ENCODE peak calls at places on chromosomes 12 and 14, in ten cellular contexts. L is CD8-positive, alpha-beta T cell; R is activated CD4-positive, CD25-positive, alpha-beta regulatory T cell; F is progenitor cell of endocrine pancreas; W is stimulated activated naive CD8-positive, alpha-beta T cell treated with anti-CD3 and anti-CD28 coated beads, Interleukin-15, Interleukin-2, amounts not matched to agents 100 U/mL and 50 U/mL, for 24 hours; N is stimulated activated CD8-positive, alpha-beta memory T cell treated with anti-CD3 and anti-CD28 coated beads, Interleukin-7, amount 100 ng/mL, for 24 hours; K is cardiac muscle cell; A is stimulated activated CD4-positive, alpha-beta T cell treated with anti-CD3 and anti-CD28 coated beads, Interleukin-4, amount 100 ng/mL, for 48 hours; S is posterior cingulate gyrus; C is NCI-H1436. O is an unnamed sample.
A peak's percentile ranks its signal among the peaks of the same experiment; 100 is the strongest.

GRCh38 chr12:19288603-19289244 is 150.6 kb upstream of the AEBP2 start:
- DNase-seq in N (no peak), L (no peak), A (no peak), K (peak; percentile 45), C (peak; percentile 40), W (no peak), F (no peak), R (no peak), S (no peak), O (no peak)

GRCh38 chr12:131690320-131690719 is 20.6 kb upstream of the SFSWAP start:
- DNase-seq in S (no peak), N (no peak), F (no peak), C (no peak), A (no peak), W (no peak), K (no peak), L (no peak), R (no peak), O (no peak)

GRCh38 chr12:5798242-5799015 is 146.6 kb downstream of the ANO2 start:
- DNase-seq in A (no peak), K (no peak), R (no peak), N (no peak), L (no peak), C (no peak), W (no peak), S (no peak), F (no peak), O (no peak)

GRCh38 chr14:46344327-46344937 is 307.1 kb downstream of the RPL10L start:
- DNase-seq in W (no peak), F (no peak), L (no peak), R (no peak), C (peak; percentile 20), N (no peak), S (no peak), K (peak; percentile 33), A (no peak), O (peak; percentile 33)

GRCh38 chr12:120037851-120038250 is 48.8 kb downstream of the BICDL1 start:
- DNase-seq in N (no peak), A (no peak), F (no peak), K (no peak), R (no peak), S (no peak), W (no peak), C (no peak), L (no peak), O (no peak)

GRCh38 chr12:103848917-103849491 is 8.0 kb upstream of the NT5DC3 start:
- DNase-seq in C (no peak), F (no peak), R (no peak), K (no peak), S (no peak), N (no peak), W (no peak), A (no peak), L (no peak), O (no peak)

GRCh38 chr12:68100241-68100640 is 59.3 kb downstream of the IFNG start:
- DNase-seq in S (no peak), N (no peak), K (no peak), A (no peak), F (no peak), W (no peak), R (no peak), L (no peak), C (no peak), O (no peak)

GRCh38 chr12:110005319-110005973 is 6.2 kb downstream of the ANKRD13A start:
- DNase-seq in W (no peak), F (no peak), S (no peak), C (no peak), R (no peak), N (no peak), L (no peak), K (no peak), A (no peak), O (no peak)

GRCh38 chr14:51545396-51545795 is 106.3 kb upstream of the FRMD6 start:
- DNase-seq in C (no peak), K (no peak), R (no peak), F (no peak), A (no peak), L (no peak), N (no peak), W (no peak), S (no peak), O (no peak)

GRCh38 chr14:99755068-99755405 is 38.2 kb upstream of the EML1 start:
- DNase-seq in N (no peak), S (no peak), A (no peak), F (no peak), K (no peak), C (no peak), W (no peak), R (no peak), L (no peak), O (no peak)